ENCODE peak calls at places on chromosomes 1 and 21, in eight cellular contexts. N is GM23248, D is GM23338, U is HCT116, A is PC-3, K is PC-9, B is OCI-LY7, O is Karpas-422. H is an unnamed sample. For H3K9me2, the result is how much of the 10 kb centered on the place peaks cover.

GRCh38 chr1:60982539-60982938 is 99.8 kb upstream of the NFIA start:
- DNase-seq in U (no peak), K (no peak), N (no peak), A (no peak), B (no peak), O (no peak), D (no peak), H (no peak)

GRCh38 chr1:78318011-78318410 is 172.8 kb upstream of the PTGFR start:
- DNase-seq in N (no peak), B (no peak), O (no peak), U (no peak), D (no peak), K (no peak), A (no peak), H (no peak)

GRCh38 chr1:4010284-4010683 is 110.2 kb upstream of the C1orf174 start:
- DNase-seq in O (no peak), U (no peak), K (no peak), A (no peak), B (no peak), N (no peak), D (no peak), H (no peak)

GRCh38 chr1:62637392-62638105 is 40.2 kb downstream of the ANGPTL3 start:
- DNase-seq in D (peak), K (no peak), U (no peak), B (no peak), N (no peak), O (no peak), A (no peak), H (no peak)

GRCh38 chr1:70372426-70372825 is 17.9 kb upstream of the ANKRD13C start:
- DNase-seq in A (peak), K (no peak), O (no peak), U (no peak), D (no peak), B (no peak), N (no peak), H (no peak)

GRCh38 chr1:3892748-3893147 is 7.3 kb downstream of the C1orf174 start:
- DNase-seq in D (no peak), B (no peak), U (no peak), A (no peak), O (no peak), N (no peak), K (no peak), H (no peak)

GRCh38 chr1:8938232-8939117 is 7.2 kb upstream of the CA6 start:
- DNase-seq in D (peak), U (no peak), A (no peak), O (no peak), N (no peak), B (peak), K (no peak), H (no peak)

GRCh38 chr1:26287033-26287711 is 7.3 kb downstream of the SH3BGRL3 start:
- DNase-seq in A (no peak), O (peak), B (peak), U (no peak), D (no peak), N (peak), K (no peak), H (no peak)

GRCh38 chr1:202861420-202862121 is 27.4 kb downstream of the RABIF start:
- DNase-seq in O (no peak), D (peak), N (peak), B (no peak), A (peak), K (peak), U (peak), H (peak)

GRCh38 chr1:244349581-244350001 is 102.1 kb downstream of the ADSS2 start:
- DNase-seq in B (no peak), A (no peak), K (no peak), U (no peak), N (peak), D (no peak), O (no peak), H (no peak)

GRCh38 chr1:21629971-21630370 is 39.2 kb downstream of the RAP1GAP start:
- DNase-seq in U (no peak), K (no peak), O (no peak), B (no peak), A (no peak), N (no peak), D (no peak), H (no peak)

GRCh38 chr1:173864179-173864867 is 3.5 kb downstream of the GAS5 start:
- DNase-seq in O (no peak), K (no peak), U (no peak), D (no peak), N (peak), A (no peak), B (no peak), H (no peak)

GRCh38 chr1:24329797-24330543 is 10.8 kb downstream of the GRHL3 start:
- DNase-seq in B (no peak), A (no peak), N (peak), D (no peak), K (no peak), O (no peak), U (no peak), H (no peak)

GRCh38 chr1:29706936-29707335 is 470.6 kb downstream of the PTPRU start:
- DNase-seq in D (peak), A (peak), O (peak), B (peak), K (peak), N (peak), U (no peak), H (peak)

GRCh38 chr1:29708381-29708780 is 472.1 kb downstream of the PTPRU start:
- DNase-seq in B (no peak), K (no peak), A (peak), N (peak), U (no peak), D (no peak), O (no peak), H (no peak)

GRCh38 chr1:29709711-29710169 is 473.4 kb downstream of the PTPRU start:
- DNase-seq in A (no peak), O (no peak), U (no peak), B (no peak), D (no peak), N (peak), K (peak), H (no peak)

GRCh38 chr1:29707796-29708195 is 471.5 kb downstream of the PTPRU start:
- DNase-seq in N (no peak), A (no peak), B (no peak), O (no peak), U (no peak), K (no peak), D (no peak), H (no peak)

DNA sequence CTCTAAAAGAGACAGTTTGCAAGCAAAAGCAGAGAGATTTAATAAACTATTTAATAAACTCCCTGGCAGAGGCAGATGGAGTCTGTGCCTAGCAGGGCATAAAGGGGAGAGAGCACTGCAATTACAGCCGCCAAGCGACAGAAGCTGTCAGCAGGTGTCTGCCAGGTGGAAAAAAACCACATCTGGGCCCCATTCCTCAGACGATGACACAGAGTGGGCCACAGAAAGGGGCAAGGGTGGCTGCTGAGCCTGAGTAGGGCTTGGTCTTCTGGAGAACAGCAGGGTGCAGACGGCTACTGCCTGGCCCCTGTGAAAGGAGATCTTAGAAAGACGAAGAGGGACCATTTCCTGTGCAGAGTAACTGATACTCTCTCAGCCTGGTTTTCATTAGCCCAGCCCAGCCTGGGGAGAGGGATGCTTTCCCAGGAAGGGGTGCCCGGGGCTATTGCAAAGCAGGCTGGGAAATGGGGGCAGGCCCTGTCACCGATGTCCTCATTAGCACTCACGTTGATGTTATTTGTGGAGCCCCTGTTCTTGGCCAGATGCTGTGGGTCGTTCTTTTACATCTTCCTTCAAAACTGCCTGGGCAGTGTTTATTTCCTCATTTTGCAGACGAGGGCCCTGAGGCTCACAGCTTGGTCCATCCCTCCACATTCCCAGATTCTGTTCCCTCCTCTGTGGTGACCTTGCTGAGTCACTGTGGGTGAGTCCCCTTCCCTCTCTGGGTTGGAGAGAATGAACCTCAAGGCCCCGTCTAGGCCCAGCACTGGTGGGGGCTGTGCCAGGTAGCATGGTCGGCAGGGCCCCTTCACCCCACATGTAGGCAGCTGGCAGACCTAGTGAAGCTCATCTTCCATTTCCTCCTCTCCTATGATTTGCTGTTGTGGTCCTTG is 472.7 kb downstream of the PTPRU start:
- DNase-seq in U (no peak), B (peak), K (peak), N (peak), O (no peak), D (peak), A (peak), H (peak)
- H3K27ac ChIP-seq in U (peak), B (no peak), K (peak), N (peak), O (no peak), D (no peak), A (peak), H (peak)

DNA sequence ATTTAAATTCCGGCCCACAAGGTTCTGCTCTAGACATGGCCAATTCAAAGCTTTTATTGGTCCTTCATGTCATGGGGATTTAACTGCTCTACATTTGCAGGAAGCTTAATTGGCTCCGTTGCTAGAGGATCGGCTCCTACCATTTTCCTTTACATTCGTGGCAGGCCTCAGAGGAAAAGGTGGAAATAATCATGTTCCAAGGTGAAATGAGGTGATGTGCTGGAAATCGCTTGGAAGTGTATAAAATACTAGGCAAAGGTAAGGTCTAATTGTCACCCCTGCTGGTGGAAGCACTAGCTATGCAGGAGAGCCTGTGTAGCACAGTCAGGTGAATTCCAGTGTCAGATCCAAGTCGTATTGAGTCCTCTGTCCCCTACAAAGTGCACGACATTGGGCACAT is 55.6 kb downstream of the ATP1A1 start:
- DNase-seq in N (no peak), O (no peak), D (no peak), B (no peak), U (no peak), A (no peak), K (no peak), H (no peak)
- H3K9me2 ChIP-seq in N (under half), O (under half), D (under half), B (under half), U (under half), A (under half), K (under half), H (under half)

DNA sequence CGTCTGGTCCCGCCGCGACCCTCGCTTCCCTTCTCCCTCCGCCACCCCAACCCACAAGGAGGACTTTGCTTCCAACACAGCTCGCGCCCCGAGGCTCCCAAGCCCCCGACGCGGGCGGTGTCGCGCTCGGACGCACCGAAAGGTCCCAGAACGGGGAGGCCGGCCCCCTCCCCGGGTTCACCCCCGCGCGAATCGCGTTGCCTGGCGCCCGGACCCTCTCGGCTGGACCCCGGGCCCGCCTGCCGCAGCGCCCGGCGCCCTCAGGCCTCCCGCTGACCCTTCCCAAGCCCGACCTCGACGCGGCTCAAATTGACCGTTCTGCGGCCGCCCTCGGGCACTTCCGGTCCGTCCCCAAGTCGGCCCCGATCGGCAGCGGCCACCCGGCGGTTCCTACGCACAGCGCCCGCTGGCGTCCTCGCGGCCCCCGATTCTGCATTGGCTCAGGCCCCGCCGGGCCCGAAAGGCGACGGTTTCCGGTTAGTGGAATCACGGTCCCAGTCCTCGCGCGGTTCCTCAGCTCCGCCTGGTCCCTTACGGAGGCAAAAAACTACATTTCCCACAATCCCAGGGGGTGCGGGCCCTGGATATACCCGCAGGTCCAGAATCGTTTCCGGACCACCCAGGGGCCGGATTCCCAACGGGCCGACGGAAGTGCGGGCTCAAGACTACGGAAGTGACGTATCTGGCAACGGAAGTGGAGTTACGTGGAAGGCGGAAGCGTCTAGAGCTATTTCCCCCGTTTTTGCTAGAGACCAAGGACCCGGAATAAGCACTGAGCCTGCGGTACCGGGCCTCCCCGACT is at the start of gene AURKAIP1:
- DNase-seq in D (peak), N (peak), A (peak), B (peak), U (peak), O (peak), K (peak), H (peak)
- H2AFZ ChIP-seq in D (no peak), N (peak), A (peak), B (peak), U (no peak), O (no peak), K (peak), H (peak)

GRCh38 chr21:34701726-34702125 is 32.9 kb downstream of the CLIC6 start:
- DNase-seq in D (no peak), A (no peak), O (no peak), K (no peak), N (peak), B (no peak), U (no peak), H (no peak)

GRCh38 chr21:34705032-34705431 is 36.2 kb downstream of the CLIC6 start:
- DNase-seq in K (no peak), B (no peak), A (no peak), N (peak), D (no peak), U (no peak), O (no peak), H (no peak)

GRCh38 chr21:34702341-34702807 is 33.6 kb downstream of the CLIC6 start:
- DNase-seq in O (no peak), K (no peak), U (no peak), B (no peak), N (peak), A (no peak), D (no peak), H (no peak)

GRCh38 chr21:34704119-34704518 is 35.3 kb downstream of the CLIC6 start:
- DNase-seq in B (no peak), U (no peak), O (no peak), A (no peak), D (no peak), K (no peak), N (peak), H (no peak)

DNA sequence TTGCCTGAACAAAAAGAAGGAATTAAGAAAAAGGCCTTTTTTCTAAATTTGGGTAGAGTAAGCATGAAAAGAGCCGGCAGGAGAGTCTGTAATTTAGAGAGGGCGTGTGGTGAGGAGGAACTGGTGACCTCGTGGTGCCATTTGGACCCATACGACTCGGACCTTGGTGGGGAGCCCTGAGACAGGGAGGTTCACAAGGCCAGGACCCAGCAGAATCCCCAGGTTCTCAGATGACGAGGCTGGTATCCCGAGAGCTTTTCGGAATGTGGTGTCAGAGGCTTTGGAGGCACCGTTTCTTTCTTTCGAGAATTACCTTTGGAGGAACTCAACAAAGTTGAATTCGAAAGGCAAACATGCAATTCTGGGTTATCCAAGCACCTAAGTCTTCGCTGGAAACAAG is 34.8 kb downstream of the CLIC6 start:
- DNase-seq in A (no peak), N (no peak), B (no peak), K (no peak), D (no peak), O (no peak), U (no peak), H (no peak)
- H3K27ac ChIP-seq in A (no peak), N (peak), B (no peak), K (no peak), D (no peak), O (no peak), U (no peak), H (no peak)

DNA sequence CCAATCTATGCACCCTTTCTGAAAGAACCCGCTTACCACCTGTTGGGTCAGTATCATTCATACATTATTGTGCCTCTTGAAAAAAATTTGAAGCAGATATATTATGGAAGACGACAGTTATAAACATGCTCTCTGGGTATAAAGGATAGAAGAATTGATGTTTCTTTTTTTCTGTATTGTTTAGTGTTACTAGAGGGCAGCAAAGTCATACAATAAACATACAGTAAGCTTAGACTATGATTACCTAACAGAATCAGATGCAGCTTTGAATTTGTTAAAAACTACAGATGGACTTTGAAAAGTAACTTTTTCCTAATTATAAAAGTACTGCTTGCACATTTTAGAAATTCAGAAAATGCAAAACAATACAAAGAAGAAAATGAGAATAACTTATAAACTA is 11.1 kb upstream of the PAXBP1 start:
- DNase-seq in B (no peak), D (no peak), O (no peak), A (no peak), N (peak), U (no peak), K (no peak), H (no peak)
- H3K9me2 ChIP-seq in B (under half), D (under half), O (under half), A (under half), N (under half), U (under half), K (under half), H (under half)

DNA sequence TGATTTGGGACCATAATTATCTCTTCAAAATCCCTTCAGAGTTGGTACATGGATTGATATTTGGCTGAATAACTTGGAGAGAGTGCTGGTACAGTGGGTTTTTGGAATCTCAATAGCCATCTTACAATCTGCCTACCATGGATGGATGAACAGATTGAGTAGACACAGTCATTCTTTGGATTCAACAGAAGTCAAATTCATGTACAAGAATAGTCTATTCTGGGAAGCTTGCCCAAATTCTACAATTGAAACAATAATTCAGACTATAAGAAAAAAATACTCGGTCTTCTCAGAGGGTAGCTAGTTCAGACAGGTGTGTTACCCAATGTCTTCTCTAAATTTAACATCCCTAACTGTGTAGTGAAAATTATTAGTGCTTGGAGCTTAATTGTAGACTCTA is 574.0 kb downstream of the LRRIQ3 start:
- DNase-seq in U (no peak), D (no peak), B (no peak), A (no peak), N (no peak), O (no peak), K (no peak), H (no peak)
- H2AFZ ChIP-seq in U (no peak), D (no peak), B (no peak), A (no peak), N (no peak), O (no peak), K (no peak), H (no peak)

GRCh38 chr1:109624215-109625010 is 4.8 kb downstream of the AMPD2 start:
- DNase-seq in B (peak), N (no peak), K (no peak), U (no peak), D (no peak), O (peak), A (no peak), H (no peak)
- H3K27ac ChIP-seq in B (peak), N (no peak), K (no peak), U (no peak), D (no peak), O (peak), A (no peak), H (peak)

GRCh38 chr1:220976390-220976789 is 97.1 kb downstream of the HLX start:
- DNase-seq in D (no peak), K (no peak), U (no peak), A (peak), B (no peak), N (peak), O (no peak), H (no peak)
- H3K9me2 ChIP-seq in D (under half), K (under half), U (under half), A (under half), B (under half), N (under half), O (under half), H (under half)

H was measured in hepatocyte.